ENCODE peak calls at places on chromosomes 11 and 22, in nine cellular contexts. O is bronchial epithelial cell, L is lower leg skin, B is heart left ventricle, G is tibial nerve, K is fibroblast of villous mesenchyme, Y is mesendoderm, Q is tibial artery, M is cardiac fibroblast. W is an unnamed sample.

GRCh38 chr11:42315267-42315666 is 855.8 kb upstream of the LRRC4C start:
- DNase-seq in Y (no peak), K (peak), M (peak), G (no peak), L (no peak), Q (no peak), O (peak), B (no peak), W (no peak)

GRCh38 chr11:96393753-96394348 is 4.0 kb downstream of the JRKL start:
- DNase-seq in O (peak), M (peak), L (no peak), Q (no peak), G (no peak), K (peak), B (no peak), Y (peak), W (peak)

GRCh38 chr22:20114506-20115475 is 1.1 kb upstream of the RANBP1 start:
- DNase-seq in Q (no peak), L (no peak), K (no peak), B (no peak), Y (no peak), M (no peak), O (no peak), G (no peak), W (no peak)

GRCh38 chr22:49350441-49351121 is 477.1 kb downstream of the BRD1 start:
- DNase-seq in B (no peak), O (no peak), Q (peak), L (no peak), K (no peak), Y (no peak), G (no peak), M (no peak), W (no peak)

GRCh38 chr11:119791701-119792151 is 62.7 kb upstream of the NECTIN1 start:
- DNase-seq in K (peak), Y (peak), L (no peak), B (no peak), G (no peak), O (no peak), M (no peak), Q (peak), W (no peak)

GRCh38 chr22:50229370-50229769 is 15.5 kb downstream of the TUBGCP6 start:
- DNase-seq in K (no peak), B (no peak), M (no peak), Y (no peak), O (no peak), G (no peak), Q (no peak), L (no peak), W (no peak)

GRCh38 chr22:41875531-41876242 is 39.2 kb downstream of the SHISA8 start:
- DNase-seq in Y (no peak), K (no peak), B (no peak), Q (no peak), O (no peak), G (no peak), L (no peak), M (no peak), W (no peak)

GRCh38 chr22:26718905-26719304 is 61.5 kb downstream of the MIAT start:
- DNase-seq in O (peak), L (no peak), Y (no peak), G (no peak), K (peak), B (no peak), M (peak), Q (no peak), W (no peak)

GRCh38 chr11:61969838-61970452 is 2.5 kb upstream of the FTH1 start:
- DNase-seq in Q (no peak), K (peak), L (no peak), O (peak), Y (no peak), B (no peak), M (peak), G (no peak), W (peak)

GRCh38 chr11:130159657-130160459 is at the start of gene ST14:
- DNase-seq in B (no peak), K (no peak), O (peak), M (no peak), L (peak), Q (no peak), Y (peak), G (no peak), W (no peak)

GRCh38 chr11:33168605-33169240 is 7.4 kb upstream of the CSTF3 start:
- DNase-seq in O (no peak), Y (no peak), B (no peak), K (peak), Q (no peak), M (no peak), G (no peak), L (no peak), W (no peak)

GRCh38 chr11:104728927-104729326 is 169.3 kb downstream of the CASP12 start:
- DNase-seq in M (no peak), Q (no peak), L (no peak), B (no peak), Y (peak), G (no peak), K (no peak), O (no peak), W (no peak)

GRCh38 chr11:10674440-10674855 is 19.1 kb downstream of the IRAG1 start:
- DNase-seq in B (no peak), Y (no peak), O (no peak), M (no peak), L (peak), G (peak), Q (peak), K (no peak), W (no peak)

GRCh38 chr11:94938399-94939055 is 34.8 kb downstream of the CWC15 start:
- DNase-seq in B (peak), Q (peak), Y (no peak), O (no peak), L (peak), M (peak), G (peak), K (peak), W (no peak)

GRCh38 chr11:127639916-127640315 is 639.3 kb upstream of the KIRREL3 start:
- DNase-seq in Q (no peak), Y (no peak), G (no peak), O (peak), L (no peak), K (no peak), M (peak), B (no peak), W (no peak)

GRCh38 chr11:8018742-8019631 is 31.9 kb downstream of the EIF3F start:
- DNase-seq in O (peak), M (peak), K (peak), B (peak), Y (peak), Q (peak), G (peak), L (peak), W (peak)

GRCh38 chr22:45224988-45225731 is 15.5 kb downstream of the KIAA0930 start:
- DNase-seq in G (no peak), B (no peak), O (no peak), M (no peak), K (no peak), Y (no peak), Q (no peak), L (no peak), W (no peak)

GRCh38 chr11:64110465-64111375 is 55.2 kb downstream of the MACROD1 start:
- DNase-seq in Y (no peak), Q (no peak), L (no peak), G (no peak), M (no peak), K (no peak), O (no peak), B (no peak), W (no peak)

GRCh38 chr11:86469491-86470388 is 95.1 kb downstream of the CCDC81 start:
- DNase-seq in B (no peak), M (no peak), Y (no peak), Q (peak), K (no peak), O (no peak), L (no peak), G (no peak), W (no peak)

GRCh38 chr11:43687120-43687791 is 6.7 kb downstream of the HSD17B12 start:
- DNase-seq in O (peak), L (peak), B (peak), Q (peak), Y (peak), G (peak), M (peak), K (peak), W (no peak)

GRCh38 chr11:102734650-102735049 is 9.9 kb upstream of the MMP8 start:
- DNase-seq in L (no peak), M (no peak), Y (peak), K (no peak), O (no peak), B (no peak), G (no peak), Q (no peak), W (no peak)

GRCh38 chr22:24455751-24456426 is 28.5 kb downstream of the ADORA2A start:
- DNase-seq in O (no peak), B (peak), L (no peak), Y (no peak), M (no peak), G (peak), K (no peak), Q (no peak), W (no peak)

GRCh38 chr22:44386386-44387035 is 73.8 kb upstream of the SHISAL1 start:
- DNase-seq in Q (no peak), Y (no peak), L (no peak), G (no peak), M (no peak), B (no peak), K (no peak), O (no peak), W (no peak)

GRCh38 chr11:16982256-16982671 is 31.9 kb downstream of the PLEKHA7 start:
- DNase-seq in Q (no peak), M (no peak), Y (no peak), O (no peak), K (no peak), B (no peak), G (no peak), L (no peak), W (no peak)

GRCh38 chr11:47905358-47906059 is 57.4 kb upstream of the NUP160 start:
- DNase-seq in O (peak), Y (no peak), Q (no peak), K (peak), B (no peak), L (no peak), G (no peak), M (peak), W (no peak)

GRCh38 chr11:57072640-57073039 is 83.9 kb downstream of the OR5AK2 start:
- DNase-seq in Q (no peak), B (no peak), O (peak), M (peak), L (peak), G (peak), K (peak), Y (no peak), W (no peak)

GRCh38 chr11:124748481-124749338 is 3.3 kb downstream of the VSIG2 start:
- DNase-seq in L (no peak), Q (no peak), K (no peak), Y (no peak), M (peak), O (peak), G (no peak), B (no peak), W (no peak)

GRCh38 chr11:115455606-115456005 is 48.6 kb downstream of the CADM1 start:
- DNase-seq in M (no peak), G (no peak), L (no peak), O (no peak), B (no peak), K (no peak), Y (peak), Q (no peak), W (no peak)

GRCh38 chr11:61147271-61147670 is 14.0 kb downstream of the VPS37C start:
- DNase-seq in L (no peak), K (no peak), Q (no peak), O (no peak), G (no peak), B (no peak), M (no peak), Y (no peak), W (no peak)

DNA sequence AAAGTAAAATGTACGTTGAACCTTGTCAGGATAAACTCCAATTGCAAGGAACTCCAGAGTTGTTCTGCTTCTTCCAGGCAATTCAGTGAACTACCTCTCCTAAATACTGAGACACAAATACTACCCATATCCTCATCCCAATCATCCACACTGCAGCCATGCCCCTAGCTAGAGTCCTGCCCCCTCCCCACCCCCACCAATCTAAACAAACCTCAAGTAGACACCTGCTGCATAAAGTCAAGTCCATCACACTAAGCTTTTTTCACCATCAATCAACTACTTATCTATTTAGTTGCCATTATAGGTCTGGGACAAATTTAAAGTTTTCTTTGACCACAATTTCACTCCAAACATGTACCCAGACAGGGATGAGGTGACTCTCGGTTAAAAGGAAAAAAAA is 93.2 kb upstream of the APOA1 start:
- DNase-seq in L (no peak), Y (no peak), G (no peak), Q (no peak), B (no peak), M (no peak), O (no peak), K (no peak), W (peak)
- H3K4me3 ChIP-seq in L (no peak), Y (no peak), G (peak), Q (peak), B (no peak), M (no peak), O (no peak), K (peak), W (peak)

DNA sequence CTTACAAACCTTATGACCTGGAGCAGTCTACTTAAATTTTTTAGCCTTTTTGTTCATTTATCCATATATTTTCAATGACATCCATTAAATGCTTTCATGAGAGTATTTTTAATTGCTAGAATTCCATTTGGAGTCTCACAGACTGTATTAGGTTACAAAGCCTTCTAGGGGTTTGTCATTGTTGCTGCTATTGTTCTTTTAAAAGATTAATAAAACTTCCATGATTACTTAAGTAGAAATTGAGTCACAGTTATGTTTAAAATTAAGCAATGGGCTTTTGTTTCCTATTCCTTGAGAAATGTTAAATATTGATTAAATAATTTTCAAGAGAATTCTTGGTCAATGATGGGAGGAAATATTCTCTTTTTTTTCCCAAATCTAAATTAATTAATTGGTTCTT is 1408.4 kb upstream of the RAG2 start:
- DNase-seq in K (no peak), Y (no peak), O (peak), L (no peak), B (no peak), M (peak), Q (no peak), G (no peak), W (no peak)
- H3K4me3 ChIP-seq in K (no peak), Y (no peak), O (no peak), L (no peak), B (no peak), M (no peak), Q (no peak), G (no peak), W (no peak)

GRCh38 chr11:133659542-133660201 is 127.4 kb upstream of the OPCML start:
- DNase-seq in B (no peak), M (no peak), Q (no peak), Y (peak), L (no peak), O (no peak), G (no peak), K (no peak), W (no peak)

GRCh38 chr11:133661867-133662266 is 129.6 kb upstream of the OPCML start:
- DNase-seq in K (no peak), Q (no peak), B (no peak), Y (no peak), M (no peak), O (no peak), L (no peak), G (no peak), W (no peak)

GRCh38 chr11:133663586-133663985 is 131.3 kb upstream of the OPCML start:
- DNase-seq in K (no peak), G (no peak), Q (no peak), Y (no peak), B (no peak), M (no peak), L (no peak), O (no peak), W (no peak)

GRCh38 chr11:133663135-133663534 is 130.8 kb upstream of the OPCML start:
- DNase-seq in Q (no peak), Y (no peak), B (no peak), K (no peak), L (no peak), O (no peak), M (no peak), G (no peak), W (peak)

GRCh38 chr11:133660202-133660568 is 127.9 kb upstream of the OPCML start:
- DNase-seq in Y (no peak), O (no peak), Q (no peak), L (no peak), M (no peak), K (no peak), G (no peak), B (no peak), W (no peak)
- H3K4me3 ChIP-seq in Y (no peak), O (no peak), Q (no peak), L (no peak), M (no peak), K (no peak), G (no peak), B (no peak), W (no peak)

GRCh38 chr11:68139395-68139794 is 18.2 kb upstream of the CHKA start:
- DNase-seq in K (no peak), Q (no peak), M (no peak), B (no peak), Y (no peak), L (no peak), G (no peak), O (no peak), W (no peak)

GRCh38 chr11:68135161-68135560 is 14.0 kb upstream of the CHKA start:
- DNase-seq in M (no peak), L (no peak), Y (no peak), O (no peak), G (no peak), Q (peak), K (no peak), B (no peak), W (no peak)

GRCh38 chr11:68136866-68137265 is 15.7 kb upstream of the CHKA start:
- DNase-seq in O (no peak), B (no peak), Q (peak), Y (no peak), G (no peak), L (no peak), M (no peak), K (no peak), W (no peak)

GRCh38 chr11:68138256-68138655 is 17.1 kb upstream of the CHKA start:
- DNase-seq in Y (no peak), M (no peak), O (no peak), G (no peak), L (no peak), Q (no peak), B (no peak), K (no peak), W (no peak)

DNA sequence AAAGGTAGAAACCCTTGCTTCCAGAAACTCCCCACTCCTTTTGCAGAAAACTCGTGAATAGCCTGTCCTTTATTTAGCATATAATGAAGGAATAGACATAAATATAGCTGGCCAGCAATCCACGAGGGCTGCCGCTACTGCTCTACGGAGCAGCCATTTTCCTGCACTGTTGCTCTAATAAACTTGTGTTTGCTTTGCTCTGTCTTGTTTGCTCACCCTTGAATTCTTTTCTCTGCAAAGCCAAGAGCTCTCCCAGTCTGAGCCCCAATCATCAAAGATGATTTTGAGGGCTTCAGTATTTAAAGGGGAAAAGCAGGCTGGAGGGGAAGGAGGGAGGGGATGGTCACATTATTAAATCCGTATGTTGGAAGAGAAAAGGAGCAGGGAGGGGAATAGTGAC is 16.6 kb upstream of the CHKA start:
- DNase-seq in G (no peak), M (no peak), O (no peak), Q (peak), K (no peak), Y (no peak), B (no peak), L (no peak), W (no peak)
- H3K4me3 ChIP-seq in G (no peak), M (no peak), O (no peak), Q (no peak), K (no peak), Y (no peak), B (no peak), L (no peak), W (no peak)

DNA sequence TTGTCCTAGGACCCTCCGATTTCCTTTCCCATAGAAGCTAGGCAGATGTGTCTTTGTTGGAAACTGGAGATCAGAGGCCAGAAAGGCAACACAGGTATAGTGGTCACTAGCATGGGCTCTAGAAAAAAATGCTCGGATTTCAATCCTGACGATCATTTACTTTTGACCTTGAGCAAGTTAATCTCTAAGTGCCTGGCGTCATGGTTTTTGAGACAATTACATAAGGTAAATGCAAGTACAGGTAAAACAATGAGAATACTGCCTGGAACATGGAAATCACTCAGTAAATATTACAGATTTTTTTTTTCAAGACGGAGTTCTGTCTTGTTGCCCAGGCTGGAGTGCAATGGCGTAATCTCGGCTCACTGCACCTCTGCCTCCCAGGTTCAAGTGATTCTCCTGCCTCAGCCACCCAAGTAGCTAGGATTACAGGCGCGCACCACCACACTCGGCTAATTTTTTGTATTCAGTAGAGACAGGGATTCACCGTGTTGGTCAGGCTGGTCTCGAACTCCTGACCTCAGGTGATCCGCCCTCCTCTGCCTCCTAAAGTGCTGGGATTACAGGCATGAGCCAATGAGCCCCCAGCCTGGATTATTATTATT is 1.1 kb upstream of the DENND5A start:
- DNase-seq in Y (no peak), L (no peak), K (no peak), M (no peak), O (no peak), G (no peak), Q (peak), B (no peak), W (no peak)
- H3K4me3 ChIP-seq in Y (no peak), L (no peak), K (no peak), M (no peak), O (no peak), G (no peak), Q (no peak), B (no peak), W (no peak)

GRCh38 chr11:83746921-83747585 is 460.9 kb upstream of the CCDC90B start:
- DNase-seq in Y (no peak), L (no peak), K (no peak), B (no peak), M (no peak), O (no peak), G (no peak), Q (no peak), W (no peak)
- H3K4me3 ChIP-seq in Y (no peak), L (no peak), K (no peak), B (no peak), M (no peak), O (no peak), G (no peak), Q (no peak), W (no peak)

GRCh38 chr11:19244084-19244483 is 3.3 kb upstream of the E2F8 start:
- DNase-seq in G (no peak), B (no peak), K (peak), Y (no peak), Q (no peak), L (peak), O (peak), M (peak), W (no peak)
- H3K4me3 ChIP-seq in G (no peak), B (no peak), K (no peak), Y (no peak), Q (no peak), L (no peak), O (peak), M (no peak), W (no peak)

GRCh38 chr11:87477321-87477720 is 439.6 kb downstream of the TMEM135 start:
- DNase-seq in L (no peak), B (no peak), M (no peak), Q (no peak), K (no peak), Y (no peak), G (no peak), O (peak), W (no peak)

DNA sequence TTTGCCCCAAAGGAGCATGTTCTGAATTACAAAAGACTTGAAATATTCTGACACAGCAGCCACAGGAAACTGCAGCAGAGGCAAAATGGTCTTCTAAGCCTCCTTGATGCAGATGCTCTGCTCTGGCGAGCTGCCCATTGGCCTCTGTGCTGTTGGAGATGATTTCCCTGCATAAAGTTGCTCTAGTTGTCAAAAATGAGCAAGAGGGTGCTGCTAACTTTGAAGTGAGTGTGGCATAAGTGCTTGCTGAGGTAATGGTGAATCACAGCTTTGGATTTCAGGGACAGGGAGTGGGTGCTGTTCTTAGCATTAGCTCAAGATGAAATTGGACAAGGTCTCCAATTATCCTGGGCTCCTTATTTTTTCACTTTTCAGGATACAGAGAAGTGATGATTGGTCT is 435.4 kb downstream of the TMEM135 start:
- DNase-seq in Y (peak), M (peak), Q (no peak), L (no peak), O (peak), G (no peak), K (peak), B (no peak), W (no peak)
- H3K4me3 ChIP-seq in Y (no peak), M (no peak), Q (no peak), L (no peak), O (no peak), G (no peak), K (no peak), B (no peak), W (no peak)